ENCODE peak calls at places on chromosome 18, in seven cellular contexts. One of them, this sample, is unnamed.

GRCh38 chr18:67776929-67777328 is 260.4 kb upstream of the DSEL start:
- DNase-seq in mammary epithelial cell: peak; percentile 13
- DNase-seq in stomach: no peak
- DNase-seq in astrocyte: peak; percentile 14
- DNase-seq in testis: no peak
- DNase-seq in sigmoid colon: no peak
- DNase-seq in Karpas-422: peak; percentile 42
- DNase-seq in this sample: no peak

GRCh38 chr18:67766930-67767329 is 250.4 kb upstream of the DSEL start:
- DNase-seq in Karpas-422: no peak
- DNase-seq in testis: no peak
- DNase-seq in sigmoid colon: no peak
- DNase-seq in stomach: no peak
- DNase-seq in astrocyte: peak; percentile 82
- DNase-seq in mammary epithelial cell: peak; percentile 96
- DNase-seq in this sample: no peak

GRCh38 chr18:42545825-42546224 is 569.7 kb downstream of the RIT2 start:
- DNase-seq in Karpas-422: no peak
- DNase-seq in stomach: no peak
- DNase-seq in mammary epithelial cell: peak; percentile 84
- DNase-seq in sigmoid colon: no peak
- DNase-seq in testis: no peak
- DNase-seq in astrocyte: peak; percentile 84
- DNase-seq in this sample: no peak

GRCh38 chr18:11310476-11311086 is 161.2 kb upstream of the PIEZO2 start:
- DNase-seq in Karpas-422: peak; percentile 81
- DNase-seq in mammary epithelial cell: peak; percentile 19
- DNase-seq in sigmoid colon: no peak
- DNase-seq in stomach: no peak
- DNase-seq in astrocyte: no peak
- DNase-seq in testis: peak; percentile 79
- DNase-seq in this sample: no peak

GRCh38 chr18:5512191-5512590 is 31.6 kb downstream of the EPB41L3 start:
- DNase-seq in testis: no peak
- DNase-seq in Karpas-422: no peak
- DNase-seq in sigmoid colon: no peak
- DNase-seq in stomach: no peak
- DNase-seq in astrocyte: no peak
- DNase-seq in mammary epithelial cell: no peak
- DNase-seq in this sample: no peak

GRCh38 chr18:44342167-44342566 is 338.5 kb upstream of the SETBP1 start:
- DNase-seq in mammary epithelial cell: no peak
- DNase-seq in Karpas-422: no peak
- DNase-seq in stomach: no peak
- DNase-seq in sigmoid colon: no peak
- DNase-seq in testis: no peak
- DNase-seq in astrocyte: peak; percentile 3
- DNase-seq in this sample: no peak

GRCh38 chr18:47204908-47205522 is 28.9 kb upstream of the IER3IP1 start:
- DNase-seq in testis: peak; percentile 48
- DNase-seq in astrocyte: no peak
- DNase-seq in mammary epithelial cell: peak; percentile 20
- DNase-seq in sigmoid colon: no peak
- DNase-seq in Karpas-422: peak; percentile 85
- DNase-seq in stomach: peak; percentile 45
- DNase-seq in this sample: no peak

GRCh38 chr18:46536215-46536874 is 120.7 kb downstream of the LOXHD1 start:
- DNase-seq in testis: no peak
- DNase-seq in sigmoid colon: no peak
- DNase-seq in stomach: no peak
- DNase-seq in Karpas-422: no peak
- DNase-seq in astrocyte: peak; percentile 38
- DNase-seq in mammary epithelial cell: peak; percentile 70
- DNase-seq in this sample: no peak

GRCh38 chr18:25348361-25349130 is 3.4 kb downstream of the ZNF521 start:
- DNase-seq in stomach: no peak
- DNase-seq in testis: no peak
- DNase-seq in Karpas-422: peak; percentile 2
- DNase-seq in astrocyte: no peak
- DNase-seq in mammary epithelial cell: no peak
- DNase-seq in sigmoid colon: no peak
- DNase-seq in this sample: no peak

GRCh38 chr18:46627136-46627535 is 29.9 kb downstream of the LOXHD1 start:
- DNase-seq in mammary epithelial cell: no peak
- DNase-seq in Karpas-422: no peak
- DNase-seq in testis: no peak
- DNase-seq in sigmoid colon: no peak
- DNase-seq in stomach: no peak
- DNase-seq in astrocyte: no peak
- DNase-seq in this sample: peak; percentile 45

GRCh38 chr18:28766721-28767120 is 589.8 kb upstream of the CDH2 start:
- DNase-seq in testis: no peak
- DNase-seq in stomach: no peak
- DNase-seq in astrocyte: no peak
- DNase-seq in mammary epithelial cell: no peak
- DNase-seq in sigmoid colon: no peak
- DNase-seq in Karpas-422: no peak
- DNase-seq in this sample: no peak

GRCh38 chr18:48752928-48753327 is 197.8 kb downstream of the SMAD7 start:
- DNase-seq in testis: no peak
- DNase-seq in mammary epithelial cell: peak; percentile 61
- DNase-seq in stomach: no peak
- DNase-seq in astrocyte: peak; percentile 49
- DNase-seq in sigmoid colon: no peak
- DNase-seq in Karpas-422: no peak
- DNase-seq in this sample: no peak

GRCh38 chr18:73118121-73118816 is 250.5 kb upstream of the NETO1 start:
- DNase-seq in stomach: no peak
- DNase-seq in Karpas-422: no peak
- DNase-seq in sigmoid colon: no peak
- DNase-seq in mammary epithelial cell: peak; percentile 67
- DNase-seq in astrocyte: peak; percentile 70
- DNase-seq in testis: no peak
- DNase-seq in this sample: no peak

GRCh38 chr18:79520473-79521390 is 125.0 kb downstream of the NFATC1 start:
- DNase-seq in Karpas-422: no peak
- DNase-seq in astrocyte: no peak
- DNase-seq in testis: no peak
- DNase-seq in sigmoid colon: no peak
- DNase-seq in mammary epithelial cell: no peak
- DNase-seq in stomach: no peak
- DNase-seq in this sample: no peak

GRCh38 chr18:11147962-11148654 is 1.3 kb downstream of the PIEZO2 start:
- DNase-seq in testis: no peak
- DNase-seq in sigmoid colon: no peak
- DNase-seq in mammary epithelial cell: no peak
- DNase-seq in Karpas-422: no peak
- DNase-seq in astrocyte: no peak
- DNase-seq in stomach: no peak
- DNase-seq in this sample: peak; percentile 82

GRCh38 chr18:37541517-37541916 is 24.1 kb downstream of the CELF4 start:
- DNase-seq in sigmoid colon: no peak
- DNase-seq in astrocyte: no peak
- DNase-seq in testis: no peak
- DNase-seq in mammary epithelial cell: no peak
- DNase-seq in Karpas-422: no peak
- DNase-seq in stomach: no peak
- DNase-seq in this sample: no peak

GRCh38 chr18:79681484-79682387 is 2.1 kb downstream of the CTDP1 start:
- DNase-seq in stomach: no peak
- DNase-seq in Karpas-422: peak; percentile 56
- DNase-seq in testis: no peak
- DNase-seq in astrocyte: no peak
- DNase-seq in sigmoid colon: no peak
- DNase-seq in mammary epithelial cell: peak; percentile 32
- DNase-seq in this sample: no peak

GRCh38 chr18:56789004-56789888 is 138.1 kb downstream of the WDR7 start:
- DNase-seq in astrocyte: no peak
- DNase-seq in stomach: no peak
- DNase-seq in Karpas-422: peak; percentile 82
- DNase-seq in mammary epithelial cell: peak; percentile 14
- DNase-seq in sigmoid colon: no peak
- DNase-seq in testis: peak; percentile 44
- DNase-seq in this sample: no peak

GRCh38 chr18:8987250-8987649 is 115.2 kb upstream of the NDUFV2 start:
- DNase-seq in Karpas-422: no peak
- DNase-seq in stomach: no peak
- DNase-seq in testis: no peak
- DNase-seq in sigmoid colon: no peak
- DNase-seq in astrocyte: peak; percentile 69
- DNase-seq in mammary epithelial cell: peak; percentile 69
- DNase-seq in this sample: no peak

DNA sequence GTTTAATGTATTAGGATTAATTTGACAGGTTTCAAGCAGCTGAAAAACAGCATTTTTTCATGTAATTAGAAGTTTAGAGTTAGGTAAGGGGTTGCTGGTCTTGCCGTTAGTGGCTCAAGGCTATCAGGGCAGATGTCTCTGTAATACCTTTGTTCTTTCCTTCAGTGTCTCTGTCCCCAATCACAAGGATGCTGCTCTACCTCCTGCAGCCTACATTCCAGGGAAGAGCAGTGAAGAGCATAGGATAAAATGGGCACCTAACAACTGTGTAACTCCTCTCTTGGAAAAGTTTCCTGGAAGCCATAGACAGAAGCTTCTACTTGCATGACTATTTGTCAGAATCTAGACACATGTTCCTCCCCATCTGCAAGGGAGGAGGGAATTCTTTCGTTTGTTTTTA is 9.4 kb upstream of the SERPINB7 start:
- DNase-seq in mammary epithelial cell: no peak
- DNase-seq in astrocyte: no peak
- DNase-seq in sigmoid colon: no peak
- DNase-seq in testis: no peak
- DNase-seq in Karpas-422: no peak
- DNase-seq in stomach: no peak
- DNase-seq in this sample: no peak
- H3K4me1 ChIP-seq in mammary epithelial cell: peaks cover 22% of the 10 kb centered on the region
- H3K4me1 ChIP-seq in astrocyte: peaks cover 7% of the 10 kb centered on the region
- H3K4me1 ChIP-seq in sigmoid colon: no peaks in the 10 kb centered on the region
- H3K4me1 ChIP-seq in testis: no peaks in the 10 kb centered on the region
- H3K4me1 ChIP-seq in Karpas-422: no peaks in the 10 kb centered on the region
- H3K4me1 ChIP-seq in stomach: no peaks in the 10 kb centered on the region
- H3K4me1 ChIP-seq in this sample: no peaks in the 10 kb centered on the region

DNA sequence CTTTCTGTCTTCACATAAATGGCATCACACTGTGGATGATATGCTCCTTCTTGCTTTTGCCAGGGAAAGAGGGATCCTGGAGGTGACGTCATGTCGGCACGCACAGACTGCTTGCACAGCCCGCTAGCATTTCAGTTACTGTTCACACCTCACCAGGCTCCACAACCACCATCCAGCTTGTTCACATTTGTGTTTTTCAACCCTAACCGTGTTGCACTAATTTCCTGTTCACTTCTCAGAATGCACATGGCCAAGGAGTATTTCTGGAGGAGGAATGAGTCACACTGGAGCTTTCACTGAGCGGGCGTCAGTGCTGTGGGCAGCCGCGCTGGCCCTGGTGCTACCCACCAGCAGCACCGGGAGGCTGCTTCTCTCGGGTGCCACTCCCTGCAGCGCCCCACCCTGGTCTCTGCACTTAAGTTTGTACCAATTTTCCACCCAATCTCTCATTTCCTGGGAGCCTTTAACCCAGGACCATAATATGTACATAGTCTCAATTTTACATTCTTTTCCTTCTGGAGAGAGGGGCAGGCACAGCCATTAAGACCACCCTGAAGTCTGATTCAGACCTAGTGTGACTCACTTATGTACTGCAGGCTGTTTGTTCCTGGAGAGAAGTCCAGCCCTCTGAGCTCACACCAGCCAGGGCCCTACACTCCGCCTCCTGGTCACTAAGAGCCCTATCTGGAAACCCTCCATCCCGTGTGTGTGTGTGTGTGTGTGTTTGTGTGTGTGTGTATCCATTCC is 65.1 kb downstream of the MBP start:
- DNase-seq in astrocyte: peak; percentile 95
- DNase-seq in Karpas-422: peak; percentile 43
- DNase-seq in stomach: peak; percentile 72
- DNase-seq in testis: peak; percentile 59
- DNase-seq in sigmoid colon: peak; percentile 84
- DNase-seq in mammary epithelial cell: peak; percentile 89
- DNase-seq in this sample: no peak
- H3K4me1 ChIP-seq in astrocyte: peaks cover 68% of the 10 kb centered on the region
- H3K4me1 ChIP-seq in Karpas-422: peaks cover 63% of the 10 kb centered on the region
- H3K4me1 ChIP-seq in stomach: peaks cover 85% of the 10 kb centered on the region
- H3K4me1 ChIP-seq in testis: peaks cover 25% of the 10 kb centered on the region
- H3K4me1 ChIP-seq in sigmoid colon: no peaks in the 10 kb centered on the region
- H3K4me1 ChIP-seq in mammary epithelial cell: peaks cover 78% of the 10 kb centered on the region
- H3K4me1 ChIP-seq in this sample: peaks cover 45% of the 10 kb centered on the region

GRCh38 chr18:2535419-2535910 is 35.8 kb downstream of the METTL4 start:
- DNase-seq in testis: no peak
- DNase-seq in mammary epithelial cell: no peak
- DNase-seq in stomach: no peak
- DNase-seq in sigmoid colon: no peak
- DNase-seq in Karpas-422: peak; percentile 83
- DNase-seq in astrocyte: no peak
- DNase-seq in this sample: no peak
- H3K4me1 ChIP-seq in testis: no peaks in the 10 kb centered on the region
- H3K4me1 ChIP-seq in mammary epithelial cell: no peaks in the 10 kb centered on the region
- H3K4me1 ChIP-seq in stomach: no peaks in the 10 kb centered on the region
- H3K4me1 ChIP-seq in sigmoid colon: no peaks in the 10 kb centered on the region
- H3K4me1 ChIP-seq in Karpas-422: peaks cover 59% of the 10 kb centered on the region
- H3K4me1 ChIP-seq in astrocyte: peaks cover 7% of the 10 kb centered on the region
- H3K4me1 ChIP-seq in this sample: no peaks in the 10 kb centered on the region

DNA sequence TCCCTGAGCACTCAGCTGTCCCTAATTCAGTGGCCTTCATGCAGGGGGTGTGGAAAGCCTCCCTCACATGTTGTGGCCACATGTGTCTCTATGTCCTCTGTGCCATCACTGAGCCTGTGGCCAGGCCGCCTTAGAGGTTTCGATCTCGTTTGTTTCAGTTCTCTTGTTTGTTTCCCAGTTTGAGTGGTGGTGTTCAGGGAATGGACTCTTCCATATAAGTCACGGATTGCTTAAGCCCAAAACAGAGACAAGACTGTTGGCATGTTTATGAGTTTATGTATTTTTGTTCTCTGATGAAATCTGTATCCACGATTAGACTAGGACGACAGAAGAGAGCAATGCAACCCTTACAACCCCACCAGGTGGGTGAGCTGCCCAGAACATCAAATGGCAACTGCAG is 134.5 kb downstream of the CCBE1 start:
- DNase-seq in testis: no peak
- DNase-seq in sigmoid colon: no peak
- DNase-seq in stomach: no peak
- DNase-seq in mammary epithelial cell: no peak
- DNase-seq in astrocyte: no peak
- DNase-seq in Karpas-422: no peak
- DNase-seq in this sample: no peak
- H3K4me1 ChIP-seq in testis: no peaks in the 10 kb centered on the region
- H3K4me1 ChIP-seq in sigmoid colon: no peaks in the 10 kb centered on the region
- H3K4me1 ChIP-seq in stomach: no peaks in the 10 kb centered on the region
- H3K4me1 ChIP-seq in mammary epithelial cell: peaks cover 4% of the 10 kb centered on the region
- H3K4me1 ChIP-seq in astrocyte: no peaks in the 10 kb centered on the region
- H3K4me1 ChIP-seq in Karpas-422: no peaks in the 10 kb centered on the region
- H3K4me1 ChIP-seq in this sample: peaks cover 13% of the 10 kb centered on the region